ENCODE peak calls at places on chromosomes 7 and 10, in ten cellular contexts. One of them, this sample, is unnamed.

GRCh38 chr7:2799253-2799652 is 44.9 kb downstream of the GNA12 start:
- DNase-seq in activated effector memory CD4-positive, alpha-beta T cell treated with Interleukin-2 at 50 U/mL for 16 hours: no peak
- DNase-seq in progenitor cell of endocrine pancreas: no peak
- DNase-seq in activated T-cell treated with anti-CD3 and anti-CD28 coated beads, Interleukin-2, amount 50 U/mL, for 72 hours: no peak
- DNase-seq in amygdala: no peak
- DNase-seq in NAMALWA: no peak
- DNase-seq in HL-60: no peak
- DNase-seq in breast epithelium: no peak
- DNase-seq in Daoy: no peak
- DNase-seq in iPS-NIHi11: no peak
- DNase-seq in this sample: no peak

GRCh38 chr10:79178614-79179403 is 110.0 kb downstream of the ZMIZ1 start:
- DNase-seq in activated effector memory CD4-positive, alpha-beta T cell treated with Interleukin-2 at 50 U/mL for 16 hours: no peak
- DNase-seq in progenitor cell of endocrine pancreas: no peak
- DNase-seq in activated T-cell treated with anti-CD3 and anti-CD28 coated beads, Interleukin-2, amount 50 U/mL, for 72 hours: no peak
- DNase-seq in amygdala: no peak
- DNase-seq in NAMALWA: peak
- DNase-seq in HL-60: no peak
- DNase-seq in breast epithelium: no peak
- DNase-seq in Daoy: peak
- DNase-seq in iPS-NIHi11: peak
- DNase-seq in this sample: no peak

GRCh38 chr7:108181073-108181985 is 51.2 kb upstream of the LAMB4 start:
- DNase-seq in activated effector memory CD4-positive, alpha-beta T cell treated with Interleukin-2 at 50 U/mL for 16 hours: no peak
- DNase-seq in progenitor cell of endocrine pancreas: no peak
- DNase-seq in activated T-cell treated with anti-CD3 and anti-CD28 coated beads, Interleukin-2, amount 50 U/mL, for 72 hours: no peak
- DNase-seq in amygdala: no peak
- DNase-seq in NAMALWA: peak
- DNase-seq in HL-60: no peak
- DNase-seq in breast epithelium: no peak
- DNase-seq in Daoy: peak
- DNase-seq in iPS-NIHi11: peak
- DNase-seq in this sample: no peak

GRCh38 chr7:100491192-100491578 is 7.5 kb downstream of the NYAP1 start:
- DNase-seq in activated effector memory CD4-positive, alpha-beta T cell treated with Interleukin-2 at 50 U/mL for 16 hours: no peak
- DNase-seq in progenitor cell of endocrine pancreas: no peak
- DNase-seq in activated T-cell treated with anti-CD3 and anti-CD28 coated beads, Interleukin-2, amount 50 U/mL, for 72 hours: no peak
- DNase-seq in amygdala: no peak
- DNase-seq in NAMALWA: no peak
- DNase-seq in HL-60: no peak
- DNase-seq in breast epithelium: no peak
- DNase-seq in Daoy: no peak
- DNase-seq in iPS-NIHi11: no peak
- DNase-seq in this sample: no peak

GRCh38 chr7:151048911-151049463 is 656 bp downstream of the ASIC3 start:
- DNase-seq in activated effector memory CD4-positive, alpha-beta T cell treated with Interleukin-2 at 50 U/mL for 16 hours: no peak
- DNase-seq in progenitor cell of endocrine pancreas: no peak
- DNase-seq in activated T-cell treated with anti-CD3 and anti-CD28 coated beads, Interleukin-2, amount 50 U/mL, for 72 hours: no peak
- DNase-seq in amygdala: no peak
- DNase-seq in NAMALWA: no peak
- DNase-seq in HL-60: no peak
- DNase-seq in breast epithelium: no peak
- DNase-seq in Daoy: no peak
- DNase-seq in iPS-NIHi11: no peak
- DNase-seq in this sample: no peak

GRCh38 chr7:5422324-5423271 is 1.0 kb downstream of the TNRC18 start:
- DNase-seq in activated effector memory CD4-positive, alpha-beta T cell treated with Interleukin-2 at 50 U/mL for 16 hours: no peak
- DNase-seq in progenitor cell of endocrine pancreas: no peak
- DNase-seq in activated T-cell treated with anti-CD3 and anti-CD28 coated beads, Interleukin-2, amount 50 U/mL, for 72 hours: peak
- DNase-seq in amygdala: no peak
- DNase-seq in NAMALWA: no peak
- DNase-seq in HL-60: no peak
- DNase-seq in breast epithelium: no peak
- DNase-seq in Daoy: peak
- DNase-seq in iPS-NIHi11: peak
- DNase-seq in this sample: peak

GRCh38 chr10:26048756-26049155 is 114.7 kb downstream of the MYO3A start:
- DNase-seq in activated effector memory CD4-positive, alpha-beta T cell treated with Interleukin-2 at 50 U/mL for 16 hours: no peak
- DNase-seq in progenitor cell of endocrine pancreas: no peak
- DNase-seq in activated T-cell treated with anti-CD3 and anti-CD28 coated beads, Interleukin-2, amount 50 U/mL, for 72 hours: no peak
- DNase-seq in amygdala: no peak
- DNase-seq in NAMALWA: no peak
- DNase-seq in HL-60: no peak
- DNase-seq in breast epithelium: no peak
- DNase-seq in Daoy: peak
- DNase-seq in iPS-NIHi11: no peak
- DNase-seq in this sample: no peak

GRCh38 chr7:73526892-73527821 is 5.1 kb upstream of the BAZ1B start:
- DNase-seq in activated effector memory CD4-positive, alpha-beta T cell treated with Interleukin-2 at 50 U/mL for 16 hours: no peak
- DNase-seq in progenitor cell of endocrine pancreas: no peak
- DNase-seq in activated T-cell treated with anti-CD3 and anti-CD28 coated beads, Interleukin-2, amount 50 U/mL, for 72 hours: no peak
- DNase-seq in amygdala: no peak
- DNase-seq in NAMALWA: peak
- DNase-seq in HL-60: no peak
- DNase-seq in breast epithelium: no peak
- DNase-seq in Daoy: peak
- DNase-seq in iPS-NIHi11: no peak
- DNase-seq in this sample: peak

GRCh38 chr10:48556713-48557112 is 48.2 kb downstream of the ARHGAP22 start:
- DNase-seq in activated effector memory CD4-positive, alpha-beta T cell treated with Interleukin-2 at 50 U/mL for 16 hours: no peak
- DNase-seq in progenitor cell of endocrine pancreas: no peak
- DNase-seq in activated T-cell treated with anti-CD3 and anti-CD28 coated beads, Interleukin-2, amount 50 U/mL, for 72 hours: no peak
- DNase-seq in amygdala: no peak
- DNase-seq in NAMALWA: no peak
- DNase-seq in HL-60: no peak
- DNase-seq in breast epithelium: no peak
- DNase-seq in Daoy: no peak
- DNase-seq in iPS-NIHi11: no peak
- DNase-seq in this sample: no peak

GRCh38 chr7:30988346-30989005 is 24.7 kb downstream of the GHRHR start:
- DNase-seq in activated effector memory CD4-positive, alpha-beta T cell treated with Interleukin-2 at 50 U/mL for 16 hours: no peak
- DNase-seq in progenitor cell of endocrine pancreas: no peak
- DNase-seq in activated T-cell treated with anti-CD3 and anti-CD28 coated beads, Interleukin-2, amount 50 U/mL, for 72 hours: no peak
- DNase-seq in amygdala: peak
- DNase-seq in NAMALWA: no peak
- DNase-seq in HL-60: peak
- DNase-seq in breast epithelium: peak
- DNase-seq in Daoy: peak
- DNase-seq in iPS-NIHi11: peak
- DNase-seq in this sample: no peak

GRCh38 chr10:15237351-15237750 is 68.9 kb upstream of the NMT2 start:
- DNase-seq in activated effector memory CD4-positive, alpha-beta T cell treated with Interleukin-2 at 50 U/mL for 16 hours: no peak
- DNase-seq in progenitor cell of endocrine pancreas: no peak
- DNase-seq in activated T-cell treated with anti-CD3 and anti-CD28 coated beads, Interleukin-2, amount 50 U/mL, for 72 hours: no peak
- DNase-seq in amygdala: no peak
- DNase-seq in NAMALWA: no peak
- DNase-seq in HL-60: no peak
- DNase-seq in breast epithelium: no peak
- DNase-seq in Daoy: peak
- DNase-seq in iPS-NIHi11: no peak
- DNase-seq in this sample: no peak

GRCh38 chr10:5958680-5959079 is 18.7 kb downstream of the IL15RA start:
- DNase-seq in activated effector memory CD4-positive, alpha-beta T cell treated with Interleukin-2 at 50 U/mL for 16 hours: no peak
- DNase-seq in progenitor cell of endocrine pancreas: no peak
- DNase-seq in activated T-cell treated with anti-CD3 and anti-CD28 coated beads, Interleukin-2, amount 50 U/mL, for 72 hours: no peak
- DNase-seq in amygdala: no peak
- DNase-seq in NAMALWA: no peak
- DNase-seq in HL-60: no peak
- DNase-seq in breast epithelium: no peak
- DNase-seq in Daoy: no peak
- DNase-seq in iPS-NIHi11: no peak
- DNase-seq in this sample: no peak

GRCh38 chr10:70584941-70585544 is 17.5 kb downstream of the PRF1 start:
- DNase-seq in activated effector memory CD4-positive, alpha-beta T cell treated with Interleukin-2 at 50 U/mL for 16 hours: no peak
- DNase-seq in progenitor cell of endocrine pancreas: no peak
- DNase-seq in activated T-cell treated with anti-CD3 and anti-CD28 coated beads, Interleukin-2, amount 50 U/mL, for 72 hours: no peak
- DNase-seq in amygdala: no peak
- DNase-seq in NAMALWA: no peak
- DNase-seq in HL-60: no peak
- DNase-seq in breast epithelium: no peak
- DNase-seq in Daoy: no peak
- DNase-seq in iPS-NIHi11: peak
- DNase-seq in this sample: no peak

GRCh38 chr7:16599860-16600259 is 45.7 kb downstream of the ANKMY2 start:
- DNase-seq in activated effector memory CD4-positive, alpha-beta T cell treated with Interleukin-2 at 50 U/mL for 16 hours: no peak
- DNase-seq in progenitor cell of endocrine pancreas: no peak
- DNase-seq in activated T-cell treated with anti-CD3 and anti-CD28 coated beads, Interleukin-2, amount 50 U/mL, for 72 hours: no peak
- DNase-seq in amygdala: no peak
- DNase-seq in NAMALWA: no peak
- DNase-seq in HL-60: no peak
- DNase-seq in breast epithelium: no peak
- DNase-seq in Daoy: no peak
- DNase-seq in iPS-NIHi11: no peak
- DNase-seq in this sample: no peak

GRCh38 chr7:36287371-36288241 is 102.1 kb upstream of the ANLN start:
- DNase-seq in activated effector memory CD4-positive, alpha-beta T cell treated with Interleukin-2 at 50 U/mL for 16 hours: no peak
- DNase-seq in progenitor cell of endocrine pancreas: no peak
- DNase-seq in activated T-cell treated with anti-CD3 and anti-CD28 coated beads, Interleukin-2, amount 50 U/mL, for 72 hours: peak
- DNase-seq in amygdala: no peak
- DNase-seq in NAMALWA: peak
- DNase-seq in HL-60: no peak
- DNase-seq in breast epithelium: no peak
- DNase-seq in Daoy: no peak
- DNase-seq in iPS-NIHi11: no peak
- DNase-seq in this sample: peak

GRCh38 chr10:112490543-112490942 is 43.5 kb downstream of the VTI1A start:
- DNase-seq in activated effector memory CD4-positive, alpha-beta T cell treated with Interleukin-2 at 50 U/mL for 16 hours: no peak
- DNase-seq in progenitor cell of endocrine pancreas: no peak
- DNase-seq in activated T-cell treated with anti-CD3 and anti-CD28 coated beads, Interleukin-2, amount 50 U/mL, for 72 hours: no peak
- DNase-seq in amygdala: no peak
- DNase-seq in NAMALWA: no peak
- DNase-seq in HL-60: no peak
- DNase-seq in breast epithelium: no peak
- DNase-seq in Daoy: no peak
- DNase-seq in iPS-NIHi11: no peak
- DNase-seq in this sample: no peak

GRCh38 chr10:60099998-60100747 is 193.8 kb upstream of the CCDC6 start:
- DNase-seq in activated effector memory CD4-positive, alpha-beta T cell treated with Interleukin-2 at 50 U/mL for 16 hours: no peak
- DNase-seq in progenitor cell of endocrine pancreas: peak
- DNase-seq in activated T-cell treated with anti-CD3 and anti-CD28 coated beads, Interleukin-2, amount 50 U/mL, for 72 hours: no peak
- DNase-seq in amygdala: no peak
- DNase-seq in NAMALWA: peak
- DNase-seq in HL-60: peak
- DNase-seq in breast epithelium: no peak
- DNase-seq in Daoy: peak
- DNase-seq in iPS-NIHi11: peak
- DNase-seq in this sample: peak

GRCh38 chr10:119498889-119499864 is 43.3 kb downstream of the RGS10 start:
- DNase-seq in activated effector memory CD4-positive, alpha-beta T cell treated with Interleukin-2 at 50 U/mL for 16 hours: no peak
- DNase-seq in progenitor cell of endocrine pancreas: no peak
- DNase-seq in activated T-cell treated with anti-CD3 and anti-CD28 coated beads, Interleukin-2, amount 50 U/mL, for 72 hours: no peak
- DNase-seq in amygdala: no peak
- DNase-seq in NAMALWA: no peak
- DNase-seq in HL-60: no peak
- DNase-seq in breast epithelium: no peak
- DNase-seq in Daoy: no peak
- DNase-seq in iPS-NIHi11: no peak
- DNase-seq in this sample: no peak

GRCh38 chr7:10038351-10038750 is 935.3 kb upstream of the PHF14 start:
- DNase-seq in activated effector memory CD4-positive, alpha-beta T cell treated with Interleukin-2 at 50 U/mL for 16 hours: no peak
- DNase-seq in progenitor cell of endocrine pancreas: no peak
- DNase-seq in activated T-cell treated with anti-CD3 and anti-CD28 coated beads, Interleukin-2, amount 50 U/mL, for 72 hours: no peak
- DNase-seq in amygdala: no peak
- DNase-seq in NAMALWA: no peak
- DNase-seq in HL-60: no peak
- DNase-seq in breast epithelium: no peak
- DNase-seq in Daoy: no peak
- DNase-seq in iPS-NIHi11: no peak
- DNase-seq in this sample: no peak

GRCh38 chr7:69429817-69430501 is 168.3 kb upstream of the AUTS2 start:
- DNase-seq in activated effector memory CD4-positive, alpha-beta T cell treated with Interleukin-2 at 50 U/mL for 16 hours: no peak
- DNase-seq in progenitor cell of endocrine pancreas: no peak
- DNase-seq in activated T-cell treated with anti-CD3 and anti-CD28 coated beads, Interleukin-2, amount 50 U/mL, for 72 hours: no peak
- DNase-seq in amygdala: peak
- DNase-seq in NAMALWA: no peak
- DNase-seq in HL-60: no peak
- DNase-seq in breast epithelium: no peak
- DNase-seq in Daoy: peak
- DNase-seq in iPS-NIHi11: no peak
- DNase-seq in this sample: no peak

GRCh38 chr7:152869041-152869676 is 109.6 kb downstream of the ACTR3B start:
- DNase-seq in activated effector memory CD4-positive, alpha-beta T cell treated with Interleukin-2 at 50 U/mL for 16 hours: no peak
- DNase-seq in progenitor cell of endocrine pancreas: no peak
- DNase-seq in activated T-cell treated with anti-CD3 and anti-CD28 coated beads, Interleukin-2, amount 50 U/mL, for 72 hours: no peak
- DNase-seq in amygdala: no peak
- DNase-seq in NAMALWA: no peak
- DNase-seq in HL-60: no peak
- DNase-seq in breast epithelium: no peak
- DNase-seq in Daoy: no peak
- DNase-seq in iPS-NIHi11: no peak
- DNase-seq in this sample: no peak

GRCh38 chr7:20296444-20296843 is 34.3 kb upstream of the ITGB8 start:
- DNase-seq in activated effector memory CD4-positive, alpha-beta T cell treated with Interleukin-2 at 50 U/mL for 16 hours: no peak
- DNase-seq in progenitor cell of endocrine pancreas: no peak
- DNase-seq in activated T-cell treated with anti-CD3 and anti-CD28 coated beads, Interleukin-2, amount 50 U/mL, for 72 hours: no peak
- DNase-seq in amygdala: no peak
- DNase-seq in NAMALWA: no peak
- DNase-seq in HL-60: no peak
- DNase-seq in breast epithelium: no peak
- DNase-seq in Daoy: no peak
- DNase-seq in iPS-NIHi11: no peak
- DNase-seq in this sample: no peak

GRCh38 chr10:27701971-27702537 is 43.6 kb downstream of the MKX start:
- DNase-seq in activated effector memory CD4-positive, alpha-beta T cell treated with Interleukin-2 at 50 U/mL for 16 hours: no peak
- DNase-seq in progenitor cell of endocrine pancreas: no peak
- DNase-seq in activated T-cell treated with anti-CD3 and anti-CD28 coated beads, Interleukin-2, amount 50 U/mL, for 72 hours: no peak
- DNase-seq in amygdala: no peak
- DNase-seq in NAMALWA: no peak
- DNase-seq in HL-60: no peak
- DNase-seq in breast epithelium: no peak
- DNase-seq in Daoy: no peak
- DNase-seq in iPS-NIHi11: peak
- DNase-seq in this sample: no peak

GRCh38 chr10:77305650-77306632 is 331.7 kb downstream of the KCNMA1 start:
- DNase-seq in activated effector memory CD4-positive, alpha-beta T cell treated with Interleukin-2 at 50 U/mL for 16 hours: no peak
- DNase-seq in progenitor cell of endocrine pancreas: no peak
- DNase-seq in activated T-cell treated with anti-CD3 and anti-CD28 coated beads, Interleukin-2, amount 50 U/mL, for 72 hours: no peak
- DNase-seq in amygdala: no peak
- DNase-seq in NAMALWA: no peak
- DNase-seq in HL-60: no peak
- DNase-seq in breast epithelium: no peak
- DNase-seq in Daoy: no peak
- DNase-seq in iPS-NIHi11: no peak
- DNase-seq in this sample: no peak